ENCODE peak calls at places on chromosomes 7 and 10, in eight cellular contexts. R is GM06990; Y is HTR-8/SVneo; I is RPMI7951; O is bronchial epithelial cell; S is activated CD4-positive, alpha-beta T cell treated with anti-CD3 and anti-CD28 coated beads, Interleukin-2, amount 50 U/mL, for 4 hours; W is NCI-H1092; K is cerebellar cortex. C is an unnamed sample.

GRCh38 chr7:80918909-80919721 is at the start of gene SEMA3C:
- DNase-seq in Y (peak), K (peak), O (peak), S (no peak), R (peak), W (peak), I (peak), C (peak)

GRCh38 chr10:131735577-131735976 is 165.2 kb upstream of the PPP2R2D start:
- DNase-seq in Y (no peak), K (no peak), R (no peak), I (no peak), O (no peak), S (no peak), W (no peak), C (no peak)

GRCh38 chr10:113945075-113945686 is 90.7 kb downstream of the NHLRC2 start:
- DNase-seq in O (peak), W (no peak), K (no peak), R (no peak), S (no peak), Y (peak), I (peak), C (no peak)

GRCh38 chr7:80847027-80847426 is 71.8 kb downstream of the SEMA3C start:
- DNase-seq in S (no peak), O (no peak), K (no peak), Y (no peak), R (no peak), I (peak), W (no peak), C (no peak)

GRCh38 chr10:11631890-11632587 is 20.6 kb upstream of the USP6NL start:
- DNase-seq in K (no peak), S (no peak), Y (no peak), W (no peak), R (peak), I (peak), O (no peak), C (no peak)

GRCh38 chr10:72170263-72170662 is 45.5 kb upstream of the ANAPC16 start:
- DNase-seq in R (no peak), W (no peak), K (no peak), Y (no peak), S (no peak), I (no peak), O (peak), C (no peak)

GRCh38 chr7:2546776-2547586 is 8.3 kb downstream of the BRAT1 start:
- DNase-seq in W (no peak), S (no peak), Y (no peak), I (no peak), O (no peak), K (no peak), R (no peak), C (no peak)

GRCh38 chr7:100745184-100745583 is 11.8 kb downstream of the ZAN start:
- DNase-seq in O (no peak), W (no peak), S (no peak), Y (peak), I (peak), K (no peak), R (peak), C (no peak)

GRCh38 chr7:33861947-33862346 is 43.4 kb upstream of the BMPER start:
- DNase-seq in K (no peak), W (no peak), Y (no peak), S (no peak), O (no peak), R (no peak), I (no peak), C (no peak)

GRCh38 chr10:29273478-29273877 is 15.4 kb upstream of the LYZL1 start:
- DNase-seq in W (no peak), O (no peak), S (no peak), K (no peak), I (no peak), Y (no peak), R (no peak), C (no peak)

GRCh38 chr10:123275183-123275549 is 121.0 kb downstream of the BUB3 start:
- DNase-seq in I (no peak), S (no peak), Y (no peak), W (no peak), O (no peak), R (no peak), K (no peak), C (no peak)

GRCh38 chr10:11051001-11051324 is 33.3 kb downstream of the CELF2 start:
- DNase-seq in K (no peak), I (no peak), S (no peak), Y (no peak), W (no peak), R (no peak), O (no peak), C (no peak)

GRCh38 chr7:140673063-140673769 is 471 bp downstream of the ADCK2 start:
- DNase-seq in R (peak), O (peak), W (no peak), Y (no peak), S (peak), K (no peak), I (peak), C (no peak)

GRCh38 chr10:58052772-58053171 is 214.9 kb downstream of the IPMK start:
- DNase-seq in R (no peak), O (peak), Y (no peak), S (no peak), W (no peak), K (no peak), I (no peak), C (no peak)

GRCh38 chr7:158495780-158496179 is 91.8 kb downstream of the PTPRN2 start:
- DNase-seq in W (peak), Y (peak), K (peak), R (no peak), I (peak), O (peak), S (no peak), C (no peak)

GRCh38 chr10:85454386-85454785 is 912.2 kb downstream of the GRID1 start:
- DNase-seq in S (no peak), W (no peak), Y (no peak), R (no peak), O (no peak), I (no peak), K (no peak), C (no peak)

GRCh38 chr7:100220833-100221718 is 1.3 kb downstream of the PVRIG start:
- DNase-seq in Y (no peak), K (no peak), R (peak), I (no peak), S (peak), O (no peak), W (no peak), C (no peak)

GRCh38 chr10:3691482-3691881 is 93.5 kb downstream of the KLF6 start:
- DNase-seq in S (no peak), O (no peak), K (no peak), I (no peak), R (no peak), Y (no peak), W (no peak), C (no peak)

GRCh38 chr7:82323806-82324205 is 119.8 kb downstream of the CACNA2D1 start:
- DNase-seq in R (no peak), I (no peak), K (no peak), O (peak), W (no peak), S (no peak), Y (no peak), C (no peak)

GRCh38 chr7:3971323-3971722 is 670.3 kb downstream of the SDK1 start:
- DNase-seq in W (no peak), Y (no peak), I (no peak), S (no peak), K (no peak), R (no peak), O (no peak), C (no peak)

GRCh38 chr10:22251751-22252285 is 34.0 kb upstream of the EBLN1 start:
- DNase-seq in O (peak), W (peak), I (peak), R (peak), K (peak), S (peak), Y (no peak), C (peak)

C was measured in tibial nerve.